ENCODE peak calls at places on chromosomes 11 and 22, in five cellular contexts. X is RWPE1; N is stimulated activated CD8-positive, alpha-beta memory T cell treated with anti-CD3 and anti-CD28 coated beads, Interleukin-15, amount 100 ng/mL, for 4 hours; W is GM04503; Q is activated CD4-positive, alpha-beta memory T cell treated with anti-CD3 and anti-CD28 coated beads, Interleukin-2, amount 10 ng/mL, durations not matched to agents 7 days and 5 days. C is an unnamed sample.

GRCh38 chr11:107970049-107970448 is 38.6 kb upstream of the CUL5 start:
- DNase-seq in X (no peak), N (no peak), W (no peak), Q (no peak), C (no peak)

GRCh38 chr11:20026629-20027545 is 133.4 kb downstream of the DBX1 start:
- DNase-seq in X (peak), N (no peak), W (no peak), Q (no peak), C (no peak)

GRCh38 chr11:78742430-78742829 is 167.8 kb upstream of the NARS2 start:
- DNase-seq in X (peak), N (no peak), W (peak), Q (no peak), C (peak)

GRCh38 chr22:42648368-42649260 is 578 bp downstream of the CYB5R3 start:
- DNase-seq in X (peak), N (peak), W (no peak), Q (peak), C (no peak)

GRCh38 chr11:68825603-68826002 is 16.1 kb downstream of the CPT1A start:
- DNase-seq in X (no peak), N (no peak), W (no peak), Q (peak), C (no peak)

GRCh38 chr22:37804886-37805857 is 2.6 kb upstream of the GCAT start:
- DNase-seq in X (peak), N (peak), W (no peak), Q (peak), C (no peak)

GRCh38 chr11:122317337-122317736 is 201.3 kb upstream of the BLID start:
- DNase-seq in X (no peak), N (no peak), W (peak), Q (no peak), C (no peak)

GRCh38 chr11:60314607-60315321 is 12.3 kb upstream of the MS4A6E start:
- DNase-seq in X (no peak), N (no peak), W (no peak), Q (no peak), C (no peak)

GRCh38 chr22:39489094-39490068 is 12.7 kb upstream of the MIEF1 start:
- DNase-seq in X (no peak), N (no peak), W (no peak), Q (no peak), C (no peak)

GRCh38 chr22:26852176-26852575 is 194.8 kb downstream of the MIAT start:
- DNase-seq in X (no peak), N (no peak), W (no peak), Q (peak), C (no peak)

GRCh38 chr11:67409781-67410368 is 5.6 kb upstream of the CARNS1 start:
- DNase-seq in X (no peak), N (no peak), W (no peak), Q (no peak), C (no peak)

GRCh38 chr22:50517495-50518260 is 7.7 kb downstream of the SCO2 start:
- DNase-seq in X (no peak), N (no peak), W (no peak), Q (no peak), C (no peak)

GRCh38 chr22:30488121-30488520 is 16.3 kb upstream of the SEC14L3 start:
- DNase-seq in X (no peak), N (no peak), W (no peak), Q (no peak), C (no peak)

GRCh38 chr11:27592111-27592780 is 85.7 kb upstream of the LIN7C start:
- DNase-seq in X (no peak), N (no peak), W (no peak), Q (no peak), C (no peak)

GRCh38 chr22:45823331-45823730 is 151.7 kb downstream of the ATXN10 start:
- DNase-seq in X (no peak), N (no peak), W (no peak), Q (no peak), C (no peak)

GRCh38 chr11:66334605-66335442 is 1.4 kb downstream of the RIN1 start:
- DNase-seq in X (no peak), N (no peak), W (no peak), Q (no peak), C (no peak)

GRCh38 chr11:1864216-1864615 is 11.3 kb downstream of the LSP1 start:
- DNase-seq in X (no peak), N (no peak), W (no peak), Q (no peak), C (no peak)

GRCh38 chr22:49735411-49736311 is 92.0 kb downstream of the BRD1 start:
- DNase-seq in X (peak), N (no peak), W (no peak), Q (peak), C (no peak)

GRCh38 chr11:86919557-86920210 is 35.5 kb downstream of the FZD4 start:
- DNase-seq in X (peak), N (no peak), W (no peak), Q (no peak), C (no peak)

GRCh38 chr22:42439821-42440674 is 7.8 kb upstream of the NFAM1 start:
- DNase-seq in X (no peak), N (no peak), W (no peak), Q (no peak), C (no peak)

GRCh38 chr22:46730568-46731245 is 7.3 kb downstream of the CERK start:
- DNase-seq in X (no peak), N (no peak), W (no peak), Q (no peak), C (no peak)

GRCh38 chr11:128467610-128468041 is 119.7 kb downstream of the ETS1 start:
- DNase-seq in X (peak), N (no peak), W (peak), Q (no peak), C (no peak)

GRCh38 chr22:37112084-37112728 is 2.7 kb upstream of the TMPRSS6 start:
- DNase-seq in X (no peak), N (no peak), W (no peak), Q (no peak), C (no peak)

GRCh38 chr11:46977038-46977818 is 40.7 kb downstream of the CSTPP1 start:
- DNase-seq in X (no peak), N (no peak), W (no peak), Q (no peak), C (no peak)

GRCh38 chr11:6926208-6927029 is at the start of gene ZNF215:
- DNase-seq in X (peak), N (no peak), W (peak), Q (peak), C (peak)

GRCh38 chr11:69711824-69712801 is 8.3 kb upstream of the FGF19 start:
- DNase-seq in X (no peak), N (no peak), W (no peak), Q (peak), C (no peak)

GRCh38 chr11:36509265-36509664 is 807 bp downstream of the TRAF6 start:
- DNase-seq in X (peak), N (peak), W (no peak), Q (no peak), C (no peak)